ENCODE peak calls at places on chromosome 6, in ten cellular contexts. S is mucosa of descending colon, G is right lobe of liver, V is left lung, H is transverse colon, L is tibial artery, A is heart left ventricle, P is endothelial cell of umbilical vein, K is psoas muscle, F is uterus. E is an unnamed sample. For H3K4me1, the result is how much of the 10 kb centered on the place peaks cover.

GRCh38 chr6:134090591-134090990 is 38.2 kb upstream of the SLC2A12 start:
- DNase-seq in S (no peak), G (no peak), V (no peak), H (no peak), L (no peak), A (no peak), P (no peak), K (no peak), F (no peak), E (no peak)

GRCh38 chr6:134317471-134318131 is at the start of gene SGK1:
- DNase-seq in S (no peak), G (peak), V (no peak), H (no peak), L (peak), A (no peak), P (peak), K (peak), F (no peak), E (no peak)

GRCh38 chr6:13538084-13538483 is 36.3 kb upstream of the SIRT5 start:
- DNase-seq in S (no peak), G (no peak), V (no peak), H (no peak), L (no peak), A (no peak), P (peak), K (no peak), F (no peak), E (no peak)

GRCh38 chr6:108800510-108800909 is 47.7 kb upstream of the ARMC2 start:
- DNase-seq in S (no peak), G (no peak), V (no peak), H (no peak), L (peak), A (no peak), P (no peak), K (no peak), F (no peak), E (no peak)

GRCh38 chr6:168413856-168414255 is 27.1 kb upstream of the SMOC2 start:
- DNase-seq in S (no peak), G (no peak), V (peak), H (no peak), L (no peak), A (no peak), P (no peak), K (no peak), F (no peak), E (no peak)

GRCh38 chr6:130529569-130530149 is 163.8 kb downstream of the TMEM200A start:
- DNase-seq in S (no peak), G (no peak), V (peak), H (no peak), L (no peak), A (no peak), P (no peak), K (no peak), F (no peak), E (no peak)

GRCh38 chr6:10210052-10210451 is 204.8 kb downstream of the TFAP2A start:
- DNase-seq in S (no peak), G (no peak), V (no peak), H (no peak), L (peak), A (no peak), P (no peak), K (no peak), F (no peak), E (no peak)

GRCh38 chr6:24766685-24767462 is 7.9 kb upstream of the GMNN start:
- DNase-seq in S (no peak), G (no peak), V (no peak), H (no peak), L (no peak), A (no peak), P (peak), K (no peak), F (no peak), E (no peak)

GRCh38 chr6:61809004-61809595 is 476.9 kb downstream of the KHDRBS2 start:
- DNase-seq in S (no peak), G (no peak), V (no peak), H (no peak), L (no peak), A (no peak), P (no peak), K (no peak), F (no peak), E (no peak)

GRCh38 chr6:158619922-158620801 is 24.4 kb downstream of the DYNLT1 start:
- DNase-seq in S (peak), G (no peak), V (no peak), H (no peak), L (no peak), A (no peak), P (no peak), K (no peak), F (no peak), E (no peak)

GRCh38 chr6:33676416-33677152 is 34.9 kb downstream of the UQCC2 start:
- DNase-seq in S (no peak), G (no peak), V (no peak), H (no peak), L (no peak), A (no peak), P (no peak), K (no peak), F (no peak), E (no peak)

GRCh38 chr6:125794342-125795137 is 3.8 kb downstream of the NCOA7 start:
- DNase-seq in S (no peak), G (no peak), V (no peak), H (no peak), L (no peak), A (no peak), P (no peak), K (no peak), F (no peak), E (no peak)

GRCh38 chr6:10373642-10374359 is 41.1 kb downstream of the TFAP2A start:
- DNase-seq in S (no peak), G (no peak), V (no peak), H (no peak), L (no peak), A (no peak), P (no peak), K (no peak), F (no peak), E (no peak)

GRCh38 chr6:27247133-27247836 is at the start of gene PRSS16:
- DNase-seq in S (no peak), G (no peak), V (no peak), H (no peak), L (no peak), A (no peak), P (no peak), K (no peak), F (no peak), E (no peak)

GRCh38 chr6:84773431-84774173 is 9.2 kb upstream of the TBX18 start:
- DNase-seq in S (peak), G (peak), V (peak), H (no peak), L (peak), A (no peak), P (peak), K (peak), F (no peak), E (no peak)

GRCh38 chr6:106789436-106790145 is 160.2 kb downstream of the QRSL1 start:
- DNase-seq in S (no peak), G (no peak), V (no peak), H (no peak), L (no peak), A (no peak), P (no peak), K (no peak), F (no peak), E (no peak)

GRCh38 chr6:161594412-161594811 is 320.6 kb upstream of the AGPAT4 start:
- DNase-seq in S (no peak), G (no peak), V (no peak), H (no peak), L (no peak), A (no peak), P (no peak), K (no peak), F (no peak), E (no peak)

GRCh38 chr6:30836431-30836866 is 47.9 kb upstream of the DDR1 start:
- DNase-seq in S (no peak), G (no peak), V (no peak), H (no peak), L (peak), A (peak), P (peak), K (no peak), F (peak), E (peak)

GRCh38 chr6:119856136-119856535 is 506.6 kb upstream of the MAN1A1 start:
- DNase-seq in S (no peak), G (no peak), V (no peak), H (no peak), L (no peak), A (no peak), P (no peak), K (no peak), F (no peak), E (no peak)

GRCh38 chr6:75581231-75581630 is 20.4 kb upstream of the SENP6 start:
- DNase-seq in S (no peak), G (no peak), V (no peak), H (no peak), L (no peak), A (no peak), P (no peak), K (no peak), F (no peak), E (no peak)

GRCh38 chr6:163416380-163416629 is 1.8 kb downstream of the QKI start:
- DNase-seq in S (no peak), G (no peak), V (no peak), H (no peak), L (no peak), A (no peak), P (no peak), K (no peak), F (no peak), E (no peak)

GRCh38 chr6:20400476-20401402 is 940 bp upstream of the E2F3 start:
- DNase-seq in S (peak), G (peak), V (peak), H (peak), L (peak), A (peak), P (peak), K (peak), F (peak), E (no peak)

DNA sequence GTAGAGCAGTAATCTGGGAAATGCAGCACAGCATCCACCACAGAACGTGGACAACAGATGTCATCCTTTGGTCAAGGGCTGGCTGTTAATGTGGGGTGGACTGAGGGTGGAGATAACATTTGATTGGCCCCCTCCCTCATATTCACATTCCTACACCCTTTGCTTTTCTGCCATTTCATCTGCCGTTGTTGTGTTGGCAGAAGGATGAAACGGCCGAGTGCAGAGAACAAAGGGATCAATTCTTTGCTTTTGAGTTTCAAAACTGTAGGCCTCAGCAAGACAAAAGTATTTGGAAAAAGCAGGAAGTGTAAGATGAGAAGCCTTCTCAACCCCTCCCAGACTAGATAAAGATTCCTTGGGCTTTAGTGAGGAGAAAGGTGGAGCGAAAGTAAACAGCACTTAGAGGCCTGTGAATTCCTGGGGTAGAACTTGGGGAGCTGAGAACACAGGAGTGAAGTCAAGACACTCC is 74.2 kb upstream of the PHIP start:
- DNase-seq in S (no peak), G (no peak), V (no peak), H (no peak), L (no peak), A (no peak), P (no peak), K (no peak), F (no peak), E (no peak)
- H3K4me1 ChIP-seq in S (under half), G (under half), V (under half), H (under half), L (under half), A (under half), P (under half), K (under half), F (under half), E (under half)

GRCh38 chr6:42140051-42140450 is 2.4 kb downstream of the C6orf132 start:
- DNase-seq in S (peak), G (no peak), V (no peak), H (peak), L (peak), A (no peak), P (no peak), K (peak), F (no peak), E (no peak)
- H3K4me3 ChIP-seq in S (no peak), G (no peak), V (no peak), H (no peak), L (no peak), A (no peak), P (no peak), K (no peak), F (no peak), E (no peak)

DNA sequence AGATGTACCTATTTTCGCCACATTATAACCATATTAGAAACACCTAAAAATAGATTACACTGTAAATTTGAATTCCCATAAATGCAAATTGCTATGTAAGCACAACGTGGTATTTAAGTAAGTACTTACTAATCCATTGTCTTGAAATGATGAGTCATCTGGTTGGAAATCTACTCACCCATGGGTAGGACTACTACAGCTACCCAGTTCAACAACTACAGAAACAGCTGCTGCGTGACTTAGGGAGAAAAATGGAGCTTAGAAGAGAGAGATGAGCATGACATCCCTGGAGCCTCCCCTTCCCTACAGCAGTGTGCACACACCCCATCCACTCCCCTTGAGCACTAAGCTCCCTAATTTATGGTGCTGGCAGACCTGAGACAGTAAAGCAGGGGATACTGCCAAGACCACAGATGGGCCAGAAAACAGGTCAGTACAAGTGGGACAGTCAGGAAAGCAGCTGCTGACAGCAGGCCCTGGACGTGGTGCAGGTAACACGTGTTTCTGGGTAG is 26.9 kb downstream of the RRAGD start:
- DNase-seq in S (no peak), G (no peak), V (no peak), H (no peak), L (no peak), A (no peak), P (peak), K (peak), F (peak), E (no peak)
- H3K4me1 ChIP-seq in S (under half), G (under half), V (under half), H (under half), L (under half), A (under half), P (under half), K (half or more), F (under half), E (under half)

DNA sequence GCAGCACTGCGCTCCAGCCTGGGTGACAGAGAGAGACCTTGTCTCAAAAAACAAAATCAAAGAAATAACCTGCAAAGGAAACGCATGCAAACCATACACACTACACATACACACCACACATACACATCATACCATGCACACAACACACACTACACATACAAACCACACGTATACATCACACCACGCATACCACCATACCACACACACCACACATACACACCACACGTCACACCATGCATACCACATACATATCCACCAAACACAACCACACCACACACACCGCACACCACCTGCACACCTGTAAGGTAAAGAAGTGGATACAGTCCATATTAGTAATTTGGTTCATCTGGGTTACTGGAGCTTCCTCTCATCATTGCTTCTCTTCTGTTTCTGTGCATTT is 32.3 kb upstream of the F13A1 start:
- DNase-seq in S (no peak), G (no peak), V (no peak), H (no peak), L (no peak), A (no peak), P (no peak), K (no peak), F (no peak), E (no peak)
- H3K4me3 ChIP-seq in S (no peak), G (no peak), V (no peak), H (no peak), L (no peak), A (no peak), P (no peak), K (no peak), F (no peak), E (no peak)

GRCh38 chr6:5992551-5993225 is 14.0 kb downstream of the NRN1 start:
- DNase-seq in S (no peak), G (no peak), V (no peak), H (no peak), L (no peak), A (no peak), P (no peak), K (no peak), F (no peak), E (no peak)
- H3K4me1 ChIP-seq in S (under half), G (under half), V (under half), H (under half), L (under half), A (under half), P (under half), K (under half), F (under half), E (under half)

GRCh38 chr6:32444433-32444832 is 4.7 kb downstream of the HLA-DRA start:
- DNase-seq in S (no peak), G (no peak), V (no peak), H (no peak), L (no peak), A (no peak), P (no peak), K (no peak), F (no peak), E (no peak)
- H3K4me3 ChIP-seq in S (no peak), G (no peak), V (no peak), H (no peak), L (no peak), A (no peak), P (no peak), K (no peak), F (no peak), E (no peak)

GRCh38 chr6:35496851-35497570 is at the start of gene TEAD3:
- DNase-seq in S (peak), G (peak), V (peak), H (peak), L (no peak), A (peak), P (no peak), K (peak), F (peak), E (peak)

GRCh38 chr6:35497571-35498406 is 910 bp upstream of the TEAD3 start:
- DNase-seq in S (peak), G (no peak), V (peak), H (peak), L (peak), A (peak), P (peak), K (peak), F (peak), E (no peak)

GRCh38 chr6:35495258-35496035 is 1.4 kb downstream of the TEAD3 start:
- DNase-seq in S (no peak), G (no peak), V (no peak), H (no peak), L (peak), A (no peak), P (no peak), K (no peak), F (peak), E (no peak)

GRCh38 chr6:35494161-35494563 is 2.7 kb downstream of the TEAD3 start:
- DNase-seq in S (no peak), G (no peak), V (no peak), H (no peak), L (no peak), A (no peak), P (peak), K (no peak), F (no peak), E (no peak)

DNA sequence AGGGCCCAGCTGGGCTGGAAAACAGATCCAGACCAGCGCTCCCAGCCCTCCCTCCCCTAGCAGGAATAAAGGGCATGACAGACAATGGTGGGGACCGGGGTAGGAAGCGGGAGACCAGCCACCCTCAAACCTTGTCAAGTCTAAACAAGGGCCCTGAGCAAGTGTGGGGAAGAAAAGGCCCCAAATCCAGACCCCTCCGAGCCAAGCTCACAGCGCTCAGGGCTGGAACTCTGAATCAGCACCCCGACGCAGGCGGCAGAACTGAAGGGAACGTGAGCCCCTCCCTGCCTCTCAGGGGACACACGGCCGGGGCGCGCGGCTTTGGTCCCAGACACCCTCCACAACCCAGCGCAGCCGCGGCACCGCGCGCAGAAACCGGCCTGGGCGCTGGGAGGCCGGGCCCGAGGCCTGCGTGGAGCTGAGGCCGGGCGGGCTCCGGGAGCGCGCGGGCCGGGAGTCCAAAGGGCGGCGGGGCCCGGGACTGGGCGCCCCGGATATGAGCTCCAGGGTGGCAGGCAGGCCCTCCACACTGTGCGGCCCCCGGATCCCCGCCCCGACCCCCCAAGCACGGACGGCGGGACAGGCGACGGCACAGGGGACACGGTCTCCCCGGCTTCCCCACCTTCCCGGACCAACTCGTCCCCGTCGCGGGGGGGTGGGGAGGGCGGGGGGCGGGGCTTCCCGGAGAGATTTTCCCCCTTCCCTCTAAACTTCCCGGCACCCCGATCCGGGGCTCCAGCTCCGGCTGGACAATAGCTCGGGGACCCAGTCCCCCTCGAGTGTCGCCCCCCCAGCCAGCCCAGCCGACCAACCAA is 636 bp downstream of the TEAD3 start:
- DNase-seq in S (peak), G (no peak), V (no peak), H (peak), L (peak), A (peak), P (no peak), K (peak), F (peak), E (no peak)
- H3K4me1 ChIP-seq in S (under half), G (under half), V (under half), H (under half), L (half or more), A (under half), P (under half), K (half or more), F (under half), E (under half)

DNA sequence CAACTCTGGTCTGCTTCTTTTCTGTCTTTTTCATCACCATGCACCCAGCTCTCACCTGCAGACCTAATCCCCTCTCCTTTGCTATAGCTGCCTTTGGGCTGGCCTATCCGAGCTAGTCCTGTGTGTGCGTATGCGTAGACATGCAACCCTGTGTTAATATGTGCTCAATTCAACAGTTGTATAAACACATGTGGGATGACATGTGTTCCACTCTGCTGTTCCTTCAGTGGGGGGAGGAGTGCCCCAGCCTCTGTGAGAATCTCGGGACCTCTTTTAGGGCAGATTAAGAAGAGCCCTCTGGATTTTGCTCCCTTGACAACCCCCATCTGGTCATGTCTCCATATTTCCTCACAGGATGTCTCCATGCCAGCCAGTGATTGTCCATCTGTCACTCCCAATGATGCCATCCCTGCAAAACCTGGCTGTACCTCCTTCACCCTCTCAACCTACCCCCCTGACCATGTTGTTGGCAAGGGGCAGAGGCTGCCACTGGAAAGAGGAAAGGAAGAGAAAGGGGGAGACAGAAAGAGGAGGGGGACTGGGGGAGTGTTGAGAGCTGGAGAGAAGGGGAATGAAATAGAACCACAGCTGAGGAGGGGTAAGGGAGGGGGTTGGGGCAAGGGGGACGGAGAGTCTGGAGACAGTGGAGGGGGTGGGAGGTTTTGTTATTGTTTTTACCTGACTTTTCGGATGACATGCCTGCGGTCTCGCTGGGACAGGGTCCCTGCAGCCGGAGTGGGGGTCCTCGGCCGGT is 431 bp downstream of the PRRT1 start:
- DNase-seq in S (no peak), G (no peak), V (no peak), H (no peak), L (no peak), A (no peak), P (no peak), K (no peak), F (peak), E (no peak)
- H3K4me3 ChIP-seq in S (no peak), G (no peak), V (peak), H (peak), L (peak), A (no peak), P (no peak), K (peak), F (peak), E (no peak)